ENCODE peak calls at places on chromosome 5, in seven cellular contexts. U is retinal pigment epithelial cell, X is HCT116, S is IMR-90, G is AG09309, A is lower leg skin, P is AG04449. C is an unnamed sample.

GRCh38 chr5:159181152-159181551 is 28.2 kb downstream of the RNF145 start:
- DNase-seq in G (no peak), X (no peak), S (peak; percentile 46), A (no peak), P (no peak), U (no peak), C (no peak)

GRCh38 chr5:51392689-51393199 is 9.5 kb downstream of the ISL1 start:
- DNase-seq in U (no peak), X (no peak), P (no peak), S (no peak), A (no peak), G (no peak), C (no peak)

GRCh38 chr5:159469496-159470370 is 139.4 kb upstream of the IL12B start:
- DNase-seq in S (no peak), U (peak; percentile 30), A (no peak), X (no peak), P (no peak), G (no peak), C (no peak)

GRCh38 chr5:170444969-170445505 is 55.9 kb upstream of the KCNMB1 start:
- DNase-seq in P (no peak), X (no peak), G (no peak), S (no peak), A (no peak), U (no peak), C (no peak)

GRCh38 chr5:36820900-36821299 is 55.7 kb upstream of the NIPBL start:
- DNase-seq in U (no peak), A (no peak), X (no peak), S (no peak), P (no peak), G (no peak), C (no peak)

GRCh38 chr5:122154910-122155309 is 25.6 kb downstream of the ZNF474 start:
- DNase-seq in P (peak; percentile 72), S (peak; percentile 89), X (no peak), U (peak; percentile 31), A (peak; percentile 77), G (no peak), C (peak; percentile 61)

GRCh38 chr5:56148453-56148971 is 84.6 kb downstream of the ANKRD55 start:
- DNase-seq in A (no peak), P (no peak), G (no peak), X (no peak), U (no peak), S (no peak), C (no peak)

GRCh38 chr5:145568581-145568980 is 266.6 kb downstream of the PRELID2 start:
- DNase-seq in S (peak; percentile 66), G (no peak), P (no peak), U (no peak), X (no peak), A (no peak), C (no peak)

GRCh38 chr5:35162848-35163770 is 67.2 kb downstream of the PRLR start:
- DNase-seq in G (no peak), S (no peak), U (no peak), X (no peak), A (no peak), P (no peak), C (no peak)

GRCh38 chr5:143842920-143843319 is 31.0 kb downstream of the HMHB1 start:
- DNase-seq in X (no peak), P (no peak), S (peak; percentile 31), A (no peak), U (no peak), G (no peak), C (peak; percentile 38)

GRCh38 chr5:125342938-125343401 is 596.5 kb upstream of the ZNF608 start:
- DNase-seq in G (peak; percentile 70), A (no peak), S (peak; percentile 84), U (peak; percentile 30), X (no peak), P (peak; percentile 53), C (no peak)

GRCh38 chr5:29263836-29264235 is 1929.7 kb upstream of the CDH6 start:
- DNase-seq in G (no peak), A (no peak), X (no peak), P (no peak), S (no peak), U (peak; percentile 42), C (no peak)

GRCh38 chr5:83467315-83468044 is 4.1 kb upstream of the VCAN start:
- DNase-seq in A (no peak), U (no peak), S (peak; percentile 65), G (peak; percentile 42), X (no peak), P (no peak), C (peak; percentile 73)

GRCh38 chr5:174503461-174504265 is 220.7 kb upstream of the MSX2 start:
- DNase-seq in A (no peak), S (peak; percentile 84), X (peak; percentile 91), P (peak; percentile 16), G (peak; percentile 85), U (peak; percentile 88), C (peak; percentile 77)

GRCh38 chr5:112276996-112277395 is 142.1 kb downstream of the EPB41L4A start:
- DNase-seq in X (no peak), G (no peak), U (no peak), A (no peak), S (no peak), P (no peak), C (no peak)

GRCh38 chr5:58735637-58736036 is 152.8 kb downstream of the RAB3C start:
- DNase-seq in U (no peak), S (no peak), G (no peak), A (no peak), X (no peak), P (no peak), C (no peak)

GRCh38 chr5:71887680-71888079 is 168.6 kb downstream of the CARTPT start:
- DNase-seq in P (peak; percentile 82), A (no peak), X (peak; percentile 77), U (peak; percentile 21), G (peak; percentile 57), S (peak; percentile 94), C (peak; percentile 84)

GRCh38 chr5:151183451-151184245 is 26.1 kb upstream of the ANXA6 start:
- DNase-seq in X (no peak), P (no peak), A (no peak), S (peak; percentile 19), G (no peak), U (no peak), C (peak; percentile 11)

GRCh38 chr5:37086466-37087178 is 162.6 kb downstream of the CPLANE1 start:
- DNase-seq in X (no peak), G (peak; percentile 29), U (no peak), P (peak; percentile 5), S (peak; percentile 76), A (no peak), C (peak; percentile 52)

GRCh38 chr5:124263680-124264491 is 482.6 kb downstream of the ZNF608 start:
- DNase-seq in U (no peak), X (no peak), S (no peak), A (no peak), G (no peak), P (no peak), C (no peak)

GRCh38 chr5:135491552-135492318 is 39.6 kb upstream of the TIFAB start:
- DNase-seq in G (no peak), A (no peak), X (no peak), U (no peak), P (no peak), S (no peak), C (no peak)

GRCh38 chr5:59757442-59757841 is 136.1 kb downstream of the PDE4D start:
- DNase-seq in S (no peak), P (no peak), A (no peak), X (no peak), G (no peak), U (no peak), C (peak; percentile 57)

GRCh38 chr5:1348986-1349245 is 4.0 kb upstream of the CLPTM1L start:
- DNase-seq in G (no peak), U (no peak), A (no peak), P (no peak), S (no peak), X (no peak), C (no peak)

GRCh38 chr5:124398471-124398870 is 348.0 kb downstream of the ZNF608 start:
- DNase-seq in G (no peak), P (no peak), U (no peak), A (no peak), X (no peak), S (peak; percentile 19), C (peak; percentile 89)

GRCh38 chr5:14185336-14186131 is 42.4 kb downstream of the TRIO start:
- DNase-seq in G (no peak), X (no peak), S (peak; percentile 77), A (no peak), P (no peak), U (no peak), C (peak; percentile 84)

GRCh38 chr5:18314192-18314778 is 680.0 kb downstream of the TAF11L14 start:
- DNase-seq in A (no peak), X (peak; percentile 6), U (no peak), G (no peak), S (peak; percentile 20), P (no peak), C (peak; percentile 2)
- TF ChIP-seq CTCF in A (no peak), X (peak; percentile 6), U (peak; percentile 40), G (peak; percentile 35), S (peak; percentile 48), P (no peak), C (peak; percentile 31)

GRCh38 chr5:96093340-96093739 is 131.7 kb upstream of the ELL2 start:
- DNase-seq in X (no peak), A (no peak), U (no peak), G (no peak), S (no peak), P (no peak), C (no peak)
- TF ChIP-seq CTCF in X (no peak), A (no peak), U (no peak), G (no peak), S (no peak), P (no peak), C (no peak)

GRCh38 chr5:120872292-120872691 is 408.2 kb downstream of the PRR16 start:
- DNase-seq in A (no peak), S (no peak), P (no peak), X (no peak), G (peak; percentile 2), U (no peak), C (peak; percentile 20)

GRCh38 chr5:120869831-120870230 is 405.7 kb downstream of the PRR16 start:
- DNase-seq in S (no peak), U (no peak), G (no peak), P (no peak), A (no peak), X (no peak), C (no peak)

DNA sequence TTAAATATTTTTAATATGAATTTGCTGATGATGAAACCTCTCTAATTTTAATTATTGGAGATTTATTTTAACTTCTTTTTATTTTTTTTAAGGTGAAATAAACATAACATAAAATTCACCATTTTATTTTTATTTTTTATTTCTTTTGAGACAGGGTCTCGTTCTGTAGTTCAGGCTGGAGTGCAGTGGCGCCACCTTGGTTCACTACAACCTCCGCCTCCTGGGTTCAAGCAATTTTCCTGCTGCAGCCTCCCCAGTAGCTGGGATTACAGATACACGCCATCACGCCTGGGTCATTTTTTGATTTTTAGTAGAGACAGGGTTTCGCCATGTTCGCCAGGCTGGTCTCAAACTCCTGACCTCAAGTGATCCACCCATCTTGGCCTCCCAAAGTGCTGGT is 402.9 kb downstream of the PRR16 start:
- DNase-seq in G (no peak), U (no peak), P (no peak), X (no peak), S (no peak), A (no peak), C (no peak)
- TF ChIP-seq CTCF in G (no peak), U (no peak), P (no peak), X (no peak), S (no peak), A (no peak), C (no peak)

DNA sequence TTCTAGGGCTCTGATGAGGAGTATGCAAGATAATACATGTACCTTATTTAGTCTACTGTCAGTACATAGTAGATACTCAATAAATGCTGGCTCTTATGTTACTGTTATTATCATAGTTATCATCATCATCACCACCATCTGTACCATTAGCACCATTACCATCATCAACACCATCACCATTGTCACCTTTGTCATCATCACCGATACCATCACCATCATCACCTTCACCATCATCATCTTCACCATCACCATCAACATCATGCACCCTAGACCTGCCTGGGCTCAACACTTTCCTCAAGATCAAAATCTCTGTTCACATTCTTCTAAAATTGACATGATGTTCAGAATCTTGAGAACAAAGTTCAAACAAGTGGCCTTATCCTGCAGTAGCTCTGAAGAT is 126.2 kb upstream of the PANK3 start:
- DNase-seq in G (no peak), U (no peak), A (no peak), S (no peak), P (no peak), X (no peak), C (no peak)
- TF ChIP-seq CTCF in G (no peak), U (no peak), A (no peak), S (no peak), P (no peak), X (no peak), C (no peak)

C was measured in foreskin fibroblast.